ENCODE peak calls at places on chromosomes 7 and 10, in ten cellular contexts. V, J, E, Z, B, G, S, D, R and P are unnamed samples.
A peak's percentile ranks its signal among the peaks of the same experiment; 100 is the strongest.

GRCh38 chr10:106038246-106038645 is 1126.3 kb downstream of the SORCS1 start:
- DNase-seq in V (no peak), J (no peak), E (no peak), Z (no peak), B (no peak), G (no peak), S (no peak), D (no peak), R (no peak), P (no peak)

GRCh38 chr7:460374-461117 is 59.1 kb downstream of the PDGFA start:
- DNase-seq in V (peak; percentile 38), J (no peak), E (peak; percentile 54), Z (no peak), B (no peak), G (no peak), S (no peak), D (peak; percentile 73), R (no peak), P (peak; percentile 62)

GRCh38 chr10:79021331-79021907 is 47.3 kb upstream of the ZMIZ1 start:
- DNase-seq in V (no peak), J (no peak), E (peak; percentile 32), Z (no peak), B (no peak), G (no peak), S (no peak), D (peak; percentile 37), R (peak; percentile 42), P (no peak)

GRCh38 chr7:132150711-132151110 is 425.6 kb downstream of the PLXNA4 start:
- DNase-seq in V (no peak), J (no peak), E (no peak), Z (no peak), B (no peak), G (no peak), S (no peak), D (no peak), R (no peak), P (no peak)

GRCh38 chr7:137978464-137979237 is 23.2 kb downstream of the CREB3L2 start:
- DNase-seq in V (peak; percentile 100), J (no peak), E (peak; percentile 77), Z (peak; percentile 99), B (peak; percentile 52), G (no peak), S (no peak), D (no peak), R (no peak), P (no peak)

GRCh38 chr7:94620703-94621118 is 35.2 kb downstream of the SGCE start:
- DNase-seq in V (peak; percentile 91), J (peak; percentile 55), E (peak; percentile 91), Z (peak; percentile 90), B (peak; percentile 74), G (no peak), S (peak; percentile 57), D (peak; percentile 77), R (peak; percentile 75), P (peak; percentile 9)

GRCh38 chr10:48579251-48579960 is 25.5 kb downstream of the ARHGAP22 start:
- DNase-seq in V (peak; percentile 72), J (no peak), E (no peak), Z (peak; percentile 83), B (no peak), G (no peak), S (no peak), D (no peak), R (no peak), P (no peak)

GRCh38 chr7:151665363-151665762 is 145.7 kb upstream of the RHEB start:
- DNase-seq in V (peak; percentile 96), J (peak; percentile 66), E (no peak), Z (peak; percentile 89), B (peak; percentile 75), G (no peak), S (no peak), D (peak; percentile 77), R (peak; percentile 44), P (no peak)

GRCh38 chr7:85226401-85227085 is 39.7 kb upstream of the SEMA3D start:
- DNase-seq in V (peak; percentile 38), J (no peak), E (no peak), Z (peak; percentile 63), B (no peak), G (no peak), S (no peak), D (no peak), R (no peak), P (no peak)

GRCh38 chr7:36895112-36895511 is 170.8 kb upstream of the AOAH start:
- DNase-seq in V (no peak), J (no peak), E (no peak), Z (peak; percentile 39), B (no peak), G (no peak), S (no peak), D (no peak), R (no peak), P (no peak)

GRCh38 chr10:69714572-69714971 is 84.5 kb downstream of the FAM241B start:
- DNase-seq in V (no peak), J (no peak), E (no peak), Z (no peak), B (no peak), G (no peak), S (no peak), D (no peak), R (no peak), P (no peak)

GRCh38 chr10:69709366-69709941 is 79.4 kb downstream of the FAM241B start:
- DNase-seq in V (no peak), J (no peak), E (no peak), Z (no peak), B (no peak), G (no peak), S (no peak), D (no peak), R (no peak), P (no peak)

GRCh38 chr10:69715156-69715898 is 85.3 kb downstream of the FAM241B start:
- DNase-seq in V (peak; percentile 59), J (no peak), E (no peak), Z (peak; percentile 62), B (no peak), G (no peak), S (no peak), D (no peak), R (no peak), P (no peak)

GRCh38 chr10:69712346-69712745 is 82.3 kb downstream of the FAM241B start:
- DNase-seq in V (no peak), J (no peak), E (no peak), Z (no peak), B (no peak), G (no peak), S (no peak), D (no peak), R (no peak), P (no peak)

GRCh38 chr10:69710008-69710905 is 80.2 kb downstream of the FAM241B start:
- DNase-seq in V (no peak), J (no peak), E (no peak), Z (no peak), B (no peak), G (peak; percentile 29), S (no peak), D (no peak), R (no peak), P (no peak)
- H3K27me3 ChIP-seq in V (peaks cover 22% of the 10 kb centered on the region), J (no peaks in the 10 kb centered on the region), E (no peaks in the 10 kb centered on the region), Z (peaks cover 24% of the 10 kb centered on the region), B (peaks cover 39% of the 10 kb centered on the region), G (no peaks in the 10 kb centered on the region), S (peaks cover 18% of the 10 kb centered on the region), D (no peaks in the 10 kb centered on the region), R (peaks cover 23% of the 10 kb centered on the region), P (peaks cover 1% of the 10 kb centered on the region)

GRCh38 chr10:13528875-13529713 is at the start of gene BEND7:
- DNase-seq in V (peak; percentile 16), J (peak; percentile 64), E (peak; percentile 73), Z (peak; percentile 6), B (peak; percentile 53), G (peak; percentile 48), S (peak; percentile 60), D (peak; percentile 71), R (no peak), P (peak; percentile 85)

GRCh38 chr10:13529714-13529973 is 830 bp upstream of the BEND7 start:
- DNase-seq in V (no peak), J (no peak), E (no peak), Z (no peak), B (no peak), G (peak; percentile 16), S (no peak), D (no peak), R (no peak), P (no peak)

GRCh38 chr10:13526952-13527863 is 1.6 kb downstream of the BEND7 start:
- DNase-seq in V (peak; percentile 72), J (no peak), E (no peak), Z (peak; percentile 87), B (no peak), G (peak; percentile 32), S (no peak), D (no peak), R (no peak), P (no peak)

GRCh38 chr10:13528138-13528874 is 508 bp downstream of the BEND7 start:
- DNase-seq in V (no peak), J (peak; percentile 48), E (peak; percentile 54), Z (no peak), B (peak; percentile 22), G (peak; percentile 49), S (peak; percentile 36), D (peak; percentile 61), R (no peak), P (peak; percentile 66)

DNA sequence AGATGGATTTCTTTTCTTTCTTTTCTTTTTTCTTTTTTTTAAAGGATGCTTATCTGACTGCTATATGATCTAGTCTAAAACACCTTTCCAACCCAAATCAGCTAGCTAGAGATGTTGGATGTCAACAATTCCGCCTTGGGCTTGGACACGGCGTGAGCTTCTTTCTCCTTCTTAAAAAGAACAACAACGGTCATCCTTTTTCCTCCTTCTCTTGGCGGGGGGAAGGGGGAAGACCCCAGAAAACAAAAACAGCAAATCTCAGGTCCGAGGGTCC is 1.0 kb downstream of the BEND7 start:
- DNase-seq in V (no peak), J (no peak), E (no peak), Z (no peak), B (no peak), G (no peak), S (no peak), D (no peak), R (no peak), P (no peak)
- H3K4me3 ChIP-seq in V (peak overlapping the region; percentile 57), J (peak overlapping the region; percentile 65), E (peak overlapping the region; percentile 81), Z (peak overlapping the region; percentile 60), B (peak overlapping the region; percentile 83), G (peak overlapping the region; percentile 66), S (peak overlapping the region; percentile 62), D (peak overlapping the region; percentile 74), R (peak overlapping the region; percentile 60), P (peak overlapping the region; percentile 46)

GRCh38 chr10:29627201-29628105 is 7.3 kb downstream of the SVIL start:
- DNase-seq in V (peak; percentile 66), J (no peak), E (no peak), Z (peak; percentile 68), B (no peak), G (no peak), S (no peak), D (no peak), R (no peak), P (no peak)
- H3K4me1 ChIP-seq in V (peaks cover 5% of the 10 kb centered on the region), J (peaks cover 31% of the 10 kb centered on the region), E (peaks cover 53% of the 10 kb centered on the region), Z (peaks cover 10% of the 10 kb centered on the region), B (peaks cover 80% of the 10 kb centered on the region), G (peaks cover 5% of the 10 kb centered on the region), S (peaks cover 35% of the 10 kb centered on the region), D (peaks cover 51% of the 10 kb centered on the region), R (peaks cover 42% of the 10 kb centered on the region), P (peaks cover 55% of the 10 kb centered on the region)

DNA sequence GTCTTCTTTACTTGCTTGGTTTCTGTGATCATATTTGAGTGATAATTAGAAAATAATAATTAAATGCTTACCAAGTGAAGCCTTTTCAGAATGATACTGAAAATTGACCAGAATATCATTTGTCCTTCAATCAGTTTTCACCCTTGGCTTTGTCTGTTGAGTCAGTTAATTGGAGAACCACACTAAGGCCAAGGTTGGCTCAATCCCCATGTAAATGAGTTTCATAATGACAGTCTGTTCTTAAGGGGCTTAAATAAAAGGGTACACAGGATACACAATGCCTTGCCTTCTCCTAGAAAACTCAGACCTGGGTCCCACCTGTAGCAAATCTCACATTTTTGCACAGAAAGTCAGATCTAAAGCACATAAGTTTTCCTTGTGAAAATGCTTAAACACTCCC is 31.3 kb upstream of the EGR2 start:
- DNase-seq in V (no peak), J (no peak), E (no peak), Z (no peak), B (no peak), G (no peak), S (no peak), D (no peak), R (no peak), P (no peak)
- H3K27me3 ChIP-seq in V (peaks cover 5% of the 10 kb centered on the region), J (no peaks in the 10 kb centered on the region), E (no peaks in the 10 kb centered on the region), Z (peaks cover 9% of the 10 kb centered on the region), B (peaks cover 25% of the 10 kb centered on the region), G (no peaks in the 10 kb centered on the region), S (no peaks in the 10 kb centered on the region), D (no peaks in the 10 kb centered on the region), R (no peaks in the 10 kb centered on the region), P (no peaks in the 10 kb centered on the region)